ENCODE peak calls at places on chromosomes 11 and 22, in six cellular contexts. B, S, M, G, U and P are unnamed samples. For H3K4me1, the result is how much of the 10 kb centered on the place peaks cover.

GRCh38 chr11:129625930-129626329 is 189.7 kb upstream of the TMEM45B start:
- DNase-seq in B (no peak), S (no peak), M (no peak), G (no peak), U (no peak), P (no peak)

GRCh38 chr11:112368402-112368801 is 107.7 kb upstream of the PLET1 start:
- DNase-seq in B (no peak), S (no peak), M (no peak), G (no peak), U (no peak), P (no peak)

GRCh38 chr11:99371257-99371656 is 350.5 kb downstream of the CNTN5 start:
- DNase-seq in B (no peak), S (peak), M (no peak), G (no peak), U (no peak), P (peak)

GRCh38 chr22:43481528-43482309 is 69.9 kb downstream of the MPPED1 start:
- DNase-seq in B (peak), S (no peak), M (no peak), G (no peak), U (peak), P (no peak)

GRCh38 chr11:14748093-14748492 is 104.5 kb downstream of the PDE3B start:
- DNase-seq in B (no peak), S (no peak), M (no peak), G (no peak), U (no peak), P (no peak)

GRCh38 chr11:127470485-127470884 is 469.9 kb upstream of the KIRREL3 start:
- DNase-seq in B (no peak), S (peak), M (no peak), G (no peak), U (peak), P (no peak)

GRCh38 chr22:32850591-32851517 is 49.3 kb downstream of the TIMP3 start:
- DNase-seq in B (peak), S (peak), M (peak), G (peak), U (no peak), P (peak)

GRCh38 chr11:43282607-43283440 is 29.0 kb upstream of the API5 start:
- DNase-seq in B (no peak), S (peak), M (peak), G (peak), U (peak), P (peak)

GRCh38 chr11:1930448-1930802 is 10.9 kb downstream of the TNNT3 start:
- DNase-seq in B (no peak), S (no peak), M (no peak), G (no peak), U (no peak), P (no peak)

GRCh38 chr11:65502852-65503603 is 4.2 kb downstream of the MALAT1 start:
- DNase-seq in B (no peak), S (peak), M (no peak), G (no peak), U (peak), P (peak)

GRCh38 chr11:109308551-109308950 is 113.4 kb upstream of the C11orf87 start:
- DNase-seq in B (no peak), S (no peak), M (no peak), G (no peak), U (no peak), P (no peak)

GRCh38 chr11:123707606-123708205 is 33.8 kb downstream of the ZNF202 start:
- DNase-seq in B (peak), S (peak), M (peak), G (no peak), U (peak), P (peak)

GRCh38 chr11:83722392-83722791 is 436.2 kb upstream of the CCDC90B start:
- DNase-seq in B (peak), S (no peak), M (no peak), G (no peak), U (no peak), P (no peak)

DNA sequence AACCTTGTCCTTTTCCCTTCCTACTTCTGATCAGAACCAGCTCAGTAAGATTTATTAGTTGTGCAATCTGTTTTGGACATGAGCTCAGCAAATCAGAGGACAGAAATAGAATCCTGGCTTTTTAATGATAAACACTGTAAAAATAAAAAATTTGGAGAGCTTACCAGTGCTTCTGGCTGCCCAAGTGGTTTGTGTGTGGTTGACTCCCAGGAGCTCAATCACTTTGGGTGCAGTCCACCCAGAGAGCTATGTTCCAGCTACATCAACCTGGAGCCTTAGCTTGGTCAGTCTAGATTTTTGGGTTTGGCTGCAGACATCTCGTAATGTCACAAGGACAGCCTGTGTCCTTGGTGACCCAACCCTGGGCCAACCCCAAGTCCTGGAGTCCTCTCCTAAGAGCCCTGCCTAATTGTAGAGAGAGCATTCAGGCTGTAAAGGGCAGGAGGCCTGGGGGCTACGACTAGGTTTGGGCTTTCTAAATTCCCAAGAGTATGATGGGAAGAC is 28.5 kb downstream of the CD44 start:
- DNase-seq in B (no peak), S (no peak), M (no peak), G (peak), U (no peak), P (peak)
- H3K4me1 ChIP-seq in B (under half), S (under half), M (under half), G (under half), U (half or more), P (half or more)

GRCh38 chr22:29030618-29031235 is 30.9 kb downstream of the C22orf31 start:
- DNase-seq in B (peak), S (peak), M (peak), G (peak), U (peak), P (peak)
- H3K4me3 ChIP-seq in B (peak), S (peak), M (peak), G (peak), U (no peak), P (peak)

DNA sequence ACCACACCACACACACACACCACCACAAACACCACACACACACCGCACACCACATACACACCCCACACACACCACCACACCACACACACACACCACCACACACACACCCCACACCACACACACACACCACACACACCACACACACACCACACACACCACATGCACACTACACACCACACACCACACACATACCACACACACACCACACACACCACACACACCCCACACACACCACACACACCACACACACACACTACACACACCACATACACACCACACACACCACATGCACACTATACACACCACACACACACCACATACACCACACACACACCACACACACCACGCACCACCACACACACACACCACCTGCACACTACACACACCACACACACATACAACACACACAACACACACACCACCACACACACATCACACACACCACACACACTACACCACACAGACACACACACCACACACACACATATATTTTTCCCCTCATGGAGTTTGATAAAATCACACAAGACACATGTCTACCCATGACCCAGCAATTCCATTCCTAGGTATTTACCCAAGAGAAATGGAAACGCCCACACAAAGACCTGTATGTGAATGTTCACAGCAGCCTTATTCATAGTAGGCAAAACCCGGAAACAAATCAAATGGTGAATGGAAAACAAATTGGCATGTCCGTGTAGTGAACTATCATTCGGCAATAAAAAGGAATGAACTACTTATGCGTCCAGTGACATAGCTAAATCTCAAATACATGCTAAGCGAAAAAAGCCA is 14.3 kb downstream of the CD5 start:
- DNase-seq in B (no peak), S (no peak), M (no peak), G (no peak), U (no peak), P (no peak)
- H3K4me1 ChIP-seq in B (under half), S (under half), M (under half), G (under half), U (under half), P (under half)

GRCh38 chr22:41978732-41979131 is 9.5 kb downstream of the SEPTIN3 start:
- DNase-seq in B (no peak), S (no peak), M (no peak), G (no peak), U (no peak), P (no peak)

GRCh38 chr22:41974691-41975290 is 5.5 kb downstream of the SEPTIN3 start:
- DNase-seq in B (no peak), S (no peak), M (no peak), G (no peak), U (no peak), P (no peak)

GRCh38 chr22:41975299-41976069 is 6.2 kb downstream of the SEPTIN3 start:
- DNase-seq in B (no peak), S (no peak), M (no peak), G (no peak), U (no peak), P (no peak)

GRCh38 chr22:41976070-41976901 is 7.0 kb downstream of the SEPTIN3 start:
- DNase-seq in B (peak), S (no peak), M (peak), G (peak), U (peak), P (peak)

GRCh38 chr22:41976961-41977566 is 7.8 kb downstream of the SEPTIN3 start:
- DNase-seq in B (no peak), S (no peak), M (no peak), G (no peak), U (no peak), P (peak)
- H3K4me3 ChIP-seq in B (peak), S (no peak), M (peak), G (peak), U (no peak), P (no peak)

GRCh38 chr11:6200975-6201374 is 2.0 kb downstream of the OR52W1 start:
- DNase-seq in B (peak), S (no peak), M (peak), G (peak), U (no peak), P (no peak)

GRCh38 chr11:6194065-6194581 is 4.9 kb upstream of the OR52W1 start:
- DNase-seq in B (no peak), S (no peak), M (no peak), G (no peak), U (no peak), P (no peak)

GRCh38 chr11:6196396-6196795 is 2.6 kb upstream of the OR52W1 start:
- DNase-seq in B (no peak), S (no peak), M (no peak), G (no peak), U (no peak), P (no peak)

GRCh38 chr11:6199174-6199810 is at the start of gene OR52W1:
- DNase-seq in B (no peak), S (no peak), M (no peak), G (no peak), U (no peak), P (no peak)

GRCh38 chr11:6197466-6198200 is 1.4 kb upstream of the OR52W1 start:
- DNase-seq in B (no peak), S (no peak), M (no peak), G (no peak), U (no peak), P (no peak)
- H3K4me1 ChIP-seq in B (under half), S (under half), M (under half), G (under half), U (under half), P (under half)

DNA sequence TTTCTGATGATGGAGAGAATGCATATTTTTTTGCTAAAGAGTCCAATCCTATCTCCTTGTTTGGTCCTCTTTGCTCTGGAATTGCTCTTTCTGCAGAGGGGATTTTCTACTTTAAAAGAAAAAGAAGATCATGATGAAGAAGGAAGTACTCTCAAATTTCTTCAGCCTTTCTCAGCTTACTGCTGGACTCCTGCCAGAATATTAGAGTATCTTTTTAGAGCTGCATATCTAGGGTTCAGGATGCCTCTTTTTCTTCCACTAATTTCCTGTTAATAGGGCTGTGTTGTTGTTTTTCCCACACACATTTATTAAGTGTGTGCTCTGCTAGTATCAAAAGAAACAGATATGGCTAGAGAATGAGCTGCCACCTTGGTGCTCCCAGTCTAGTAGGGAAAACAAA is 18.2 kb downstream of the UBASH3B start:
- DNase-seq in B (no peak), S (peak), M (no peak), G (no peak), U (no peak), P (peak)
- H3K4me3 ChIP-seq in B (no peak), S (no peak), M (no peak), G (no peak), U (no peak), P (no peak)

GRCh38 chr11:68495330-68495729 is 34.8 kb downstream of the PPP6R3 start:
- DNase-seq in B (no peak), S (no peak), M (no peak), G (no peak), U (no peak), P (no peak)

GRCh38 chr11:68498903-68499883 is 38.6 kb downstream of the PPP6R3 start:
- DNase-seq in B (no peak), S (no peak), M (no peak), G (no peak), U (peak), P (no peak)

GRCh38 chr11:68497761-68498160 is 37.2 kb downstream of the PPP6R3 start:
- DNase-seq in B (no peak), S (peak), M (no peak), G (no peak), U (no peak), P (no peak)

GRCh38 chr11:68495872-68496271 is 35.3 kb downstream of the PPP6R3 start:
- DNase-seq in B (no peak), S (no peak), M (no peak), G (no peak), U (no peak), P (no peak)

DNA sequence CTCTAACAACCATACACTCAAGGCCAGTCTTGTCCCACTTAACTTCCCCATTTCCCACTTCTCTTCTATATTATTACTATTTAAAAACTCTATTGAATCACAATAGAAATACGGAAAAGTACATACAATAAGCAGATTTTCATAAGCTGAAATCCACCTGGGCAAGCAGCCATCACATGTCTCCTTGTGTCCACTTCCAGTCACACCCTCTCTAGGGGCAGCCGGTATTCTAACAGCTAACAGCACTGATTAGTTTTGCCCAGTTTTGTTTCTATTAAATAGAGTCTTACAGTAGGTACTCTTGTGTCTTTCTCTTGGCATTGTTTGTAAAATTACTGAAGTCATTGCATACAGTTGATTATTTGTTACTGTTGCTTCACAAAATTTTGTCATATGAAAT is 37.8 kb downstream of the PPP6R3 start:
- DNase-seq in B (peak), S (no peak), M (no peak), G (no peak), U (no peak), P (no peak)
- H3K4me1 ChIP-seq in B (under half), S (under half), M (half or more), G (under half), U (under half), P (under half)

GRCh38 chr11:8021920-8022319 is 34.8 kb downstream of the EIF3F start:
- DNase-seq in B (no peak), S (no peak), M (no peak), G (no peak), U (no peak), P (no peak)

GRCh38 chr11:8017894-8018741 is 31.0 kb downstream of the EIF3F start:
- DNase-seq in B (no peak), S (peak), M (no peak), G (no peak), U (no peak), P (peak)

GRCh38 chr11:8017071-8017470 is 29.9 kb downstream of the EIF3F start:
- DNase-seq in B (peak), S (no peak), M (no peak), G (no peak), U (no peak), P (no peak)

GRCh38 chr11:8018742-8019631 is 31.9 kb downstream of the EIF3F start:
- DNase-seq in B (peak), S (peak), M (peak), G (peak), U (peak), P (peak)

DNA sequence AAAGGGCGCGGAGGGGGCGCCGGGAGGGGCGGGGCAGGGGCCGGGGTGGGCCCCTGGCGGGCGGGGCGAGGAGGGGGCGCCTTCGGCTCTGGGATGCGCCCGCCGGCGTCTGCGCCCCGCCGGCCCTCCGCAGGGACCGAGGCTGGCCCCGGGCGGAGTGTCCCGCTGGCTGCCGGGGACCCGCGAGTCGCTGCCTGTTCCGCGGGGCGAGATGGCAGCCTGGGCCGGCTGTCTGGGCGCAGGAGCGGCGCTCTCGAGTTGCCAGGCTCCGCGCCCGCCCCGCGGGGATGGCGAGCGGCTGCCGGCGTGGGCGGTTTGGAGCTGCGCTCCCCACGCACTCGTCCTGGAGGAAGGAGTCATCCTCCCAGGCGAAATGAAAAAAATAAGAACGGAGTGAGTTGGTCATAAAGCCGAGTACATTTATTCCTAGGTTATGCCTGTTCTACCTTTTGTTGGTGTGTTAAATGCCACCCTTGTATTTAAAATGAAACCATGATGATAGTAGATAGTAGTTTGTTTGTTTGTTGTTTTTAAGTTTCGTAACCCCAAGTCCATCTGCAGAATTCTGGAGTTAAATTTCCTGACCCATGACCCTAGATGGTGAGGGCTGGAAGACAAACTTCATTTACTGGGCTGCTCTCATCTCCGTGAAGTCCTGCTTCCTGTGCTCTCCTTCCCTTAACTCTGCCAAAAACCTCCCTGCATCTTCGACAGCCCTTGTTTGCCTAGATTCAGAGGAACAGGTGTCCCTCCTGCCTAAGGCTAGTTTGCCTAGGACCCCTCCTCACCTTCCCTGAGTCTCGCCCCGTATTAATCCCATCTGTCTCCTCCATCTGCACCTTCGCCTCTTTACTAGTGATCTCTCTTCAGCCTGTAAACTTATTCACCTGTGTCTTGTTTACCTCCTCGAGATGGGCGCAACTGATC is 32.8 kb downstream of the EIF3F start:
- DNase-seq in B (no peak), S (peak), M (no peak), G (peak), U (no peak), P (peak)
- H3K4me3 ChIP-seq in B (peak), S (peak), M (peak), G (peak), U (no peak), P (peak)